ENCODE peak calls at places on chromosomes 4 and X, in six cellular contexts. One of them, this sample, is unnamed.

GRCh38 chrX:16213970-16214369 is 46.7 kb downstream of the MAGEB17 start:
- DNase-seq in A549: no peak
- DNase-seq in endothelial cell: no peak
- DNase-seq in SK-N-SH: no peak
- DNase-seq in mesenchymal stem cell: no peak
- DNase-seq in GM12891: no peak
- DNase-seq in this sample: no peak

GRCh38 chr4:74391890-74392478 is 27.0 kb downstream of the EREG start:
- DNase-seq in mesenchymal stem cell: no peak
- DNase-seq in endothelial cell: no peak
- DNase-seq in SK-N-SH: no peak
- DNase-seq in GM12891: no peak
- DNase-seq in A549: no peak
- DNase-seq in this sample: no peak

GRCh38 chrX:155334486-155335316 is at the start of gene CLIC2:
- DNase-seq in mesenchymal stem cell: peak
- DNase-seq in SK-N-SH: no peak
- DNase-seq in GM12891: no peak
- DNase-seq in endothelial cell: no peak
- DNase-seq in A549: no peak
- DNase-seq in this sample: peak

GRCh38 chrX:2507904-2508630 is 7.3 kb upstream of the DHRSX start:
- DNase-seq in GM12891: no peak
- DNase-seq in endothelial cell: no peak
- DNase-seq in mesenchymal stem cell: no peak
- DNase-seq in A549: no peak
- DNase-seq in SK-N-SH: no peak
- DNase-seq in this sample: no peak

GRCh38 chrX:3443186-3443585 is 96.7 kb upstream of the MXRA5 start:
- DNase-seq in mesenchymal stem cell: no peak
- DNase-seq in GM12891: no peak
- DNase-seq in endothelial cell: no peak
- DNase-seq in SK-N-SH: no peak
- DNase-seq in A549: no peak
- DNase-seq in this sample: peak

GRCh38 chr4:7516773-7517144 is 82.0 kb upstream of the PSAPL1 start:
- DNase-seq in endothelial cell: no peak
- DNase-seq in GM12891: no peak
- DNase-seq in A549: no peak
- DNase-seq in SK-N-SH: no peak
- DNase-seq in mesenchymal stem cell: no peak
- DNase-seq in this sample: peak

GRCh38 chr4:40581254-40582140 is 48.2 kb downstream of the RBM47 start:
- DNase-seq in SK-N-SH: no peak
- DNase-seq in GM12891: no peak
- DNase-seq in A549: no peak
- DNase-seq in mesenchymal stem cell: no peak
- DNase-seq in endothelial cell: no peak
- DNase-seq in this sample: no peak

GRCh38 chr4:154189346-154189745 is 302.3 kb downstream of the DCHS2 start:
- DNase-seq in endothelial cell: no peak
- DNase-seq in mesenchymal stem cell: peak
- DNase-seq in A549: no peak
- DNase-seq in GM12891: no peak
- DNase-seq in SK-N-SH: no peak
- DNase-seq in this sample: no peak

GRCh38 chr4:2660596-2661211 is 95.4 kb downstream of the TNIP2 start:
- DNase-seq in A549: no peak
- DNase-seq in mesenchymal stem cell: peak
- DNase-seq in GM12891: no peak
- DNase-seq in SK-N-SH: no peak
- DNase-seq in endothelial cell: no peak
- DNase-seq in this sample: peak

GRCh38 chr4:59994118-59994517 is 1206.0 kb upstream of the ADGRL3 start:
- DNase-seq in mesenchymal stem cell: no peak
- DNase-seq in SK-N-SH: no peak
- DNase-seq in GM12891: no peak
- DNase-seq in A549: no peak
- DNase-seq in endothelial cell: no peak
- DNase-seq in this sample: no peak

GRCh38 chrX:41178201-41178600 is 93.0 kb downstream of the USP9X start:
- DNase-seq in mesenchymal stem cell: no peak
- DNase-seq in A549: no peak
- DNase-seq in SK-N-SH: no peak
- DNase-seq in endothelial cell: no peak
- DNase-seq in GM12891: no peak
- DNase-seq in this sample: no peak

GRCh38 chr4:38514465-38515146 is 149.4 kb upstream of the KLF3 start:
- DNase-seq in mesenchymal stem cell: no peak
- DNase-seq in SK-N-SH: no peak
- DNase-seq in endothelial cell: no peak
- DNase-seq in A549: no peak
- DNase-seq in GM12891: no peak
- DNase-seq in this sample: no peak

GRCh38 chr4:110196871-110197420 is 1.5 kb downstream of the ELOVL6 start:
- DNase-seq in SK-N-SH: peak
- DNase-seq in endothelial cell: peak
- DNase-seq in GM12891: peak
- DNase-seq in mesenchymal stem cell: no peak
- DNase-seq in A549: peak
- DNase-seq in this sample: peak

GRCh38 chrX:115560978-115561604 is at the start of gene PLS3:
- DNase-seq in GM12891: no peak
- DNase-seq in mesenchymal stem cell: peak
- DNase-seq in endothelial cell: peak
- DNase-seq in SK-N-SH: peak
- DNase-seq in A549: peak
- DNase-seq in this sample: peak

GRCh38 chr4:138405934-138406567 is 163.9 kb upstream of the SLC7A11 start:
- DNase-seq in SK-N-SH: no peak
- DNase-seq in endothelial cell: no peak
- DNase-seq in GM12891: no peak
- DNase-seq in mesenchymal stem cell: peak
- DNase-seq in A549: no peak
- DNase-seq in this sample: no peak

GRCh38 chrX:86102341-86102740 is 45.9 kb upstream of the DACH2 start:
- DNase-seq in SK-N-SH: no peak
- DNase-seq in endothelial cell: no peak
- DNase-seq in mesenchymal stem cell: no peak
- DNase-seq in GM12891: no peak
- DNase-seq in A549: no peak
- DNase-seq in this sample: no peak

GRCh38 chrX:53188763-53189162 is 36.2 kb downstream of the KDM5C start:
- DNase-seq in mesenchymal stem cell: no peak
- DNase-seq in A549: no peak
- DNase-seq in SK-N-SH: no peak
- DNase-seq in GM12891: no peak
- DNase-seq in endothelial cell: no peak
- DNase-seq in this sample: no peak

GRCh38 chr4:3408793-3409330 is 32.9 kb upstream of the HGFAC start:
- DNase-seq in GM12891: no peak
- DNase-seq in A549: no peak
- DNase-seq in mesenchymal stem cell: no peak
- DNase-seq in SK-N-SH: peak
- DNase-seq in endothelial cell: no peak
- DNase-seq in this sample: no peak

This sample was measured in cardiac muscle cell.